ENCODE peak calls at places on chromosome 6, in four cellular contexts. P, G, J and T are unnamed samples. For H3K9me3, the result is how much of the 10 kb centered on the place peaks cover.

GRCh38 chr6:113362542-113363430 is 494.4 kb upstream of the MARCKS start:
- DNase-seq in P (no peak), J (no peak), G (no peak), T (no peak)

GRCh38 chr6:40999498-41000070 is 39.4 kb downstream of the UNC5CL start:
- DNase-seq in J (peak), G (peak), P (peak), T (peak)

GRCh38 chr6:111957623-111958315 is 84.5 kb upstream of the FYN start:
- DNase-seq in J (no peak), G (no peak), P (peak), T (no peak)

GRCh38 chr6:148972481-148972880 is 225.7 kb downstream of the UST start:
- DNase-seq in J (no peak), P (peak), G (no peak), T (no peak)

GRCh38 chr6:49826743-49827406 is 39.5 kb downstream of the CRISP1 start:
- DNase-seq in P (no peak), J (no peak), G (no peak), T (no peak)

GRCh38 chr6:169839029-169839481 is 87.6 kb downstream of the ERMARD start:
- DNase-seq in P (peak), J (no peak), G (no peak), T (no peak)

GRCh38 chr6:85551264-85551663 is 42.4 kb downstream of the SNX14 start:
- DNase-seq in G (no peak), P (no peak), J (no peak), T (no peak)

GRCh38 chr6:148235446-148235845 is 107.2 kb upstream of the SASH1 start:
- DNase-seq in J (no peak), G (no peak), P (no peak), T (no peak)

GRCh38 chr6:111761783-111762312 is 111.4 kb downstream of the FYN start:
- DNase-seq in P (no peak), J (no peak), G (no peak), T (no peak)

GRCh38 chr6:161418458-161418945 is 144.6 kb upstream of the AGPAT4 start:
- DNase-seq in J (peak), G (peak), P (peak), T (no peak)

GRCh38 chr6:158019416-158019815 is 37.8 kb downstream of the SYNJ2 start:
- DNase-seq in P (no peak), G (no peak), J (no peak), T (no peak)

GRCh38 chr6:97215157-97215769 is 67.8 kb downstream of the MMS22L start:
- DNase-seq in P (peak), J (peak), G (no peak), T (peak)

GRCh38 chr6:56101141-56101553 is 146.2 kb downstream of the COL21A1 start:
- DNase-seq in P (no peak), G (no peak), J (no peak), T (no peak)

GRCh38 chr6:80767808-80768207 is 661.3 kb downstream of the BCKDHB start:
- DNase-seq in J (peak), G (peak), P (no peak), T (peak)

GRCh38 chr6:45445749-45446454 is 68.2 kb upstream of the SUPT3H start:
- DNase-seq in P (peak), G (peak), J (peak), T (peak)

GRCh38 chr6:35088281-35089215 is 52.6 kb downstream of the TCP11 start:
- DNase-seq in P (peak), G (no peak), J (no peak), T (no peak)

GRCh38 chr6:31203345-31203979 is 33.0 kb upstream of the POU5F1 start:
- DNase-seq in G (no peak), P (no peak), J (no peak), T (no peak)

GRCh38 chr6:90251295-90251992 is 45.2 kb downstream of the BACH2 start:
- DNase-seq in P (no peak), G (no peak), J (no peak), T (no peak)

GRCh38 chr6:278494-278893 is 13.8 kb upstream of the DUSP22 start:
- DNase-seq in G (no peak), P (no peak), J (no peak), T (no peak)

GRCh38 chr6:71977860-71978259 is 91.5 kb downstream of the RIMS1 start:
- DNase-seq in J (no peak), G (no peak), P (no peak), T (no peak)

GRCh38 chr6:105893741-105894140 is 192.4 kb upstream of the PRDM1 start:
- DNase-seq in G (no peak), P (no peak), J (no peak), T (no peak)

GRCh38 chr6:27312950-27313271 is 838 bp upstream of the POM121L2 start:
- DNase-seq in P (no peak), G (no peak), J (no peak), T (no peak)

GRCh38 chr6:119052292-119052889 is 26.1 kb downstream of the FAM184A start:
- DNase-seq in G (no peak), P (no peak), J (no peak), T (no peak)

GRCh38 chr6:144314562-144314961 is 29.4 kb downstream of the UTRN start:
- DNase-seq in J (no peak), P (no peak), G (no peak), T (peak)

GRCh38 chr6:39188577-39188976 is 40.7 kb downstream of the KCNK5 start:
- DNase-seq in J (no peak), G (no peak), P (no peak), T (no peak)

GRCh38 chr6:39191236-39191930 is 37.9 kb downstream of the KCNK5 start:
- DNase-seq in G (no peak), J (no peak), P (no peak), T (no peak)

GRCh38 chr6:39189131-39189530 is 40.1 kb downstream of the KCNK5 start:
- DNase-seq in P (no peak), J (no peak), G (no peak), T (no peak)

GRCh38 chr6:39190545-39191235 is 38.6 kb downstream of the KCNK5 start:
- DNase-seq in J (no peak), G (no peak), P (no peak), T (no peak)

DNA sequence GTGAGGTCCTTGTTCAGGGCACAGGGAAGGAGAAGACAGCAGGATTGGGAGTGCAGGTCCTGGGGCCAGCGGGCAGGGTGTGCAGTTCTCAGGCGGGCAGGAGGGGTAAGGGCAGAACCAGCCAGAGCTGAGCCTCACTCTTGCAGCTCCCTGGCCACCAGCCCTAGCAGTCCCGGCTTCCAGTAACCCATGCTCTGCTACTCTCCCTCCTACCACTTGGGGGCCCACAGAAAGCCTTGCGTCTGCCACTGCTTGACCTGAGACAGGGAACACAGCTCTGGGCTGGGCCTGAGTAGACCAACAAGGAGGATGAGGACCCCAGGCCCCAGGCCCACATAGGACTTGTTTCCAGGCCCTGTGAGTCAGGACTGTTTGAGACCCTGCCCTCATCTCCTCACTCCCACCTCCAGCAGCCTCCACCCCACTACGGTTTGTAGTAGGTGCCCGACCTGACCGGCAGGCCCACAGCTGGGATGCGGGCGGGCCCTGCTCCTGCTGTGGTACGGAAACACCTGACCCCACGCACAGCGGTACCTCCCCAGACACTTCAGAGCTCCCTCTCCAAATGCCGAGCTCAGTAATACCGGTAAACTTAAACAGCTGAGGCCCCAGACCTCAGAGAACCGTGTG is 39.2 kb downstream of the KCNK5 start:
- DNase-seq in P (peak), G (no peak), J (peak), T (no peak)
- TF ChIP-seq CTCF in P (peak), G (no peak), J (peak), T (peak)

GRCh38 chr6:33722103-33722646 is 10.7 kb upstream of the UQCC2 start:
- DNase-seq in J (no peak), P (no peak), G (no peak), T (no peak)
- H3K9me3 ChIP-seq in J (under half), P (under half), G (under half), T (under half)

GRCh38 chr6:84242265-84242664 is 14.8 kb upstream of the CEP162 start:
- DNase-seq in J (no peak), P (no peak), G (no peak), T (no peak)

DNA sequence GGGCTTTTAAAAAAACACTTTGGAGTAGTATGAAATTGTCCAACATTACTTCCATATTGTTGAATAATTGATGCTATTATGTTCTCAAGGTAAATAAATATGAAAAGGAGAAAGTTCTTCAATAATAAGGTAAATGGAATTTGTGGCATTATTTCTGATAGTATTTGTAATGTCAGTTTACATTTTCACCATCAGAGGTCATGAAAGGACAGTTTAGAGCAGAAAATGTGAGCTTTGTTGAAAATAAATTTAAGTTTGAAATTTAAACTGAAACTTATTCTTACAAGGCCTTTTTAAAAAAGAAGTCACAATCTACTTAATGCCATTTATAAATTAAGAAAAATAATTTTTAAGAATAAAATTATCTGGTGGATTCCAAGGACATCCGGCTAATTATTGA is 15.8 kb upstream of the CEP162 start:
- DNase-seq in P (no peak), J (no peak), G (no peak), T (no peak)
- TF ChIP-seq CTCF in P (peak), J (no peak), G (no peak), T (no peak)

DNA sequence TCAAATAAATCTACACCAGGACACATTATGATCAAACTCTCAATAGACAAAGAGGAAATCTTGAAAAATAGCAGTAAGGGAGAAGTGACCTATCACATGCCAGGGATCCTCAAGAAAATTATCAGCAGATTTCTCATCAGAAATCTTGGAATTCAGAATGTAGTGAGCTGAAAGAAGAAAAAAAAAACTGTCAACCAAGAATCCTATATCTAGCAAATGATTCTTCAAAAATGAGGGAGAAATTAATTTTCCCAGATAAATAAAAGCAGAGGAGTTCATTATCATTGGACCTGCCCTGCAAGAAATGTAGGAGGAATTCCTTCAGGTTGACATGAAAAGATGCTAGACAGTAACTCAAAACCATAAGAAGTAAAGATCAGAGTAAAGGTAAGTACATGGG is 363.6 kb downstream of the TFAP2A start:
- DNase-seq in J (no peak), G (no peak), P (no peak), T (no peak)
- H3K9me3 ChIP-seq in J (under half), G (under half), P (under half), T (under half)

GRCh38 chr6:98777762-98778161 is 56.6 kb upstream of the POU3F2 start:
- DNase-seq in P (no peak), J (no peak), G (no peak), T (no peak)

GRCh38 chr6:98779618-98780017 is 54.8 kb upstream of the POU3F2 start:
- DNase-seq in P (no peak), G (no peak), J (no peak), T (no peak)

GRCh38 chr6:98769546-98769945 is 64.8 kb upstream of the POU3F2 start:
- DNase-seq in J (no peak), G (no peak), P (peak), T (no peak)

DNA sequence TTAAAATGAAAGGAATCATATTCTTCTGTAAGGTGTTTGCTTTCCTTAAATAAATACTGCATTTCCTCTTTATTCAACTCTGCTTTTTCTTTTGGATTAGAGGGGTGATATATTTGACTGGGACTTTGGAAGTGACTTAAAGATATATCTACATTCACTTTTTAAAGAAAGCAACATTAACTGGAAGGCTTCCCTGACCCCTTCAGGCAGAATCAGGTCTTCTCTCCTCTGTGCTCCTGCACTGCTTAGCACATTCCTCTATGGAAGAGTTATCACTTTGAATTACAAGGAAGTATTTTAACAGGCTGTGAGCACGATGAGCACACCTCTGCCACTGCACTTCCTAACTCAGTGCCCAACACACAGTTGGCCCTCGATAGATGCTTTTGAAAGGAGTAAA is 59.2 kb upstream of the POU3F2 start:
- DNase-seq in P (no peak), G (no peak), J (no peak), T (no peak)
- TF ChIP-seq CTCF in P (peak), G (no peak), J (no peak), T (no peak)

DNA sequence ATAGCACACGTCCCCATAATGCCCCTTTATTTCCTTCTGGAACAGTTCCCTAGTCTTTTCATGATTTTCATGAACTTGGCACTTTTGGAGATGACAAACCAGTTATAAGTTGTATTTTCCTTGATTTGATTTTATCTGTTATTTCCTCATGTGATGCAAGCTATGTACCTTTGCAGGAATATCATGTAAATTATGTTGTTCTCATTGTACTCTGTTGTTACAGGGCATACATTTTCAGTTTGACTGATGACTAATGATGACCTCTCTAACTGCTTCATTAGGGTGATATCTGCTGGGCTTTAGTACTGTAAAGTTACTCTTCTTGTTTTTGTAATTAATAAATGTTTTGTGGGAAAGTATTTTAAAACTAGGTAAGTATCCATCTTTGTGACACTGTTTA is 147.3 kb downstream of the ZFAND3 start:
- DNase-seq in P (no peak), J (no peak), G (no peak), T (no peak)
- H3K9me3 ChIP-seq in P (under half), J (under half), G (under half), T (under half)

DNA sequence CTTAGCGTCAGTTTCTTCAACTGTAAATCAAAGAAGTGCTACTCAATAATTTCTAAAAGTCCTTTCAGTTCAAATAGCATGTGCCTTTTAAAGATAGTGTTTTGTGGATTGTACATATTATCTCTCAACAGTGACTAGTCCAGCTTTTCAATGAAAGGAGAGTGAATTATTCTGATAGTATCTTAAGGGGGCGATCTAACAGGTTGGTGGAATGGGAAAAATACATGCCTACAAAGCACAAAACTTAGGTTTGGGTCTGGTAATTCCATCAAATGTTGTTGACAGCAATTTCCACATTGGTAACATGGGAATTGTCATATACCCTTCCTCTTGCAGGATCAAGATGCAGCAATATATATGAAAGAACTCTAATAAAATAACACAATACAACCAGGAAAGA is 50.1 kb upstream of the HDGFL1 start:
- DNase-seq in P (no peak), J (no peak), G (no peak), T (no peak)
- TF ChIP-seq CTCF in P (peak), J (no peak), G (no peak), T (no peak)

GRCh38 chr6:164378330-164378729 is 931.1 kb downstream of the C6orf118 start:
- DNase-seq in P (no peak), G (no peak), J (no peak), T (no peak)
- H3K9me3 ChIP-seq in P (under half), G (under half), J (under half), T (under half)

DNA sequence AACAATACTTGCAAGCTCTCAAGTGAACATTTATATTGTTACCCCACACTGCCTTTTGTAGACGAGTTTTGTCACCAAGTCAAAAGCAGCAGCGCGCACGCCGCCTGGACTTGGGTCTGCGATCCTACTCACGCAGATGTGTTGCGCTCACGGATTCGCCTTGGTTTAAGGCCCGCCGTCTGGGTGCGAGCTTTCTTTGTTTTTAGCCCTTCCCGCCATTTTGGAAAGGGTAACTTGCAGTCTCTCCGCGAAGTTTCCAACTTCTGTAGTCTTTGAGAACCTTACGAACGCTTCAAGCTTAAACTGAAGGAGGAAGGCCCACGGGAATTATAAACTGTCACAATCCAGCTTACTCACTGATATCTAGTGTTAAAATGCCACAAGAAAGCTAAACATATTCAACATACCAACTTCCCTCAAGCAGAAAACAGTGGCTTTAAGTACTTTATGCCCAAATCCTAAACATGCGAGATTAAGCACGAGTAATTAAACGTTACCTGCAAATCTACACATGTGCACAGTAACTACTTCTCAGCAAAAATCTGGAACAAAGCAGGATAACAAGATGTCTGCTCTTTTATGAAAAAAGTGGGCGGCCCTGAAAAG is 80.4 kb upstream of the BTN3A2 start:
- DNase-seq in G (peak), J (peak), P (peak), T (peak)
- TF ChIP-seq CTCF in G (no peak), J (no peak), P (no peak), T (no peak)

GRCh38 chr6:20255428-20255827 is 43.2 kb upstream of the MBOAT1 start:
- DNase-seq in P (no peak), J (no peak), G (no peak), T (no peak)

GRCh38 chr6:20263059-20263458 is 50.8 kb upstream of the MBOAT1 start:
- DNase-seq in J (no peak), G (no peak), P (no peak), T (no peak)

GRCh38 chr6:20261685-20262084 is 49.4 kb upstream of the MBOAT1 start:
- DNase-seq in J (no peak), P (no peak), G (no peak), T (no peak)

GRCh38 chr6:20260360-20260759 is 48.1 kb upstream of the MBOAT1 start:
- DNase-seq in J (no peak), G (no peak), P (no peak), T (no peak)

DNA sequence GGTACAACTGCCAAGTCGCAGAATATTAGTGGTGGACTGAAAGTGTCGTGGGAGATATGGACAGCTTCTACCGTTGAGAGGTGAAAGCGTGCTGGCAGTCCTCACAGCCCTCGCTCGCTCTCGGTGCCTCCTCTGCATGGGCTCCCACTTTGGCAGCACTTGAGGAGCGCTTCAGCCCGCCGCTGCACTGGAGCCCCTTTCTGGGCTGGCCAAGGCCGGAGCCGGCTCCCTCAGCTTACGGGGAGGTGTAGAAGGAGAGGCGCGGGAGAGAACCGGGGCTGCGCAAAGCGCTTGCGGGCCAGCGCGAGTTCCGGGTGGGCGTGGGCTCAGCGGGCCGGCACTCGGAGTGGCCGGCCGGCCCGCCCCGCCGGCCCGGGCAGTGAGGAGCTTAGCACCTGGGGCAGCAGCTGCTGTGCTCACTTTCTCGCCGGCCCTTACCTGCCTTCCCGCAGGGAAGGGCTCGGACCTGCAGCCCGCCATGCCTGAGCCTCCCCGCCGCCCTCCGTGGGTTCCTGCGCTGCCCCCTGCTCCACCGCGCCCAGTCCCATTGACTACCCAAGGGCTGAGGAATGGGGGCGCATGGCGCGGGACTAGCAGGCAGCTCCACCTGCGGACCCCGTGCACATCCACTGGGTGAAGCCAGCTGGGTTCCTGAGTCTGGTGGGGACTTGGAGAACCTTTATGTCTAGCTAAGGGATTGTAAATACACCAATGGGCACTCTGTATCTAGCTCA is 47.2 kb upstream of the MBOAT1 start:
- DNase-seq in G (no peak), P (no peak), J (no peak), T (no peak)
- H3K9me3 ChIP-seq in G (under half), P (under half), J (under half), T (under half)